ENCODE peak calls at places on chromosomes 12 and 14, in seven cellular contexts. U is lower leg skin; W is putamen; A is renal cortical epithelial cell; G is T-helper 2 cell treated with Interferon-gamma antibody and Interleukin-4, amounts not matched to agents 5 μg/mL and 100 μg/mL, for 36 hours; R is mucosa of descending colon; L is glutamatergic neuron. D is an unnamed sample.

GRCh38 chr12:63821781-63822251 is 22.7 kb upstream of the SRGAP1 start:
- DNase-seq in U (no peak), W (peak), A (no peak), G (no peak), R (no peak), L (peak), D (no peak)

GRCh38 chr12:54215990-54216579 is 27.3 kb upstream of the SMUG1 start:
- DNase-seq in U (no peak), W (no peak), A (no peak), G (peak), R (peak), L (no peak), D (no peak)

GRCh38 chr14:95683793-95684192 is 2.4 kb upstream of the TCL1B start:
- DNase-seq in U (no peak), W (no peak), A (no peak), G (no peak), R (peak), L (no peak), D (no peak)

GRCh38 chr14:49861581-49861922 is 9.0 kb upstream of the NEMF start:
- DNase-seq in U (peak), W (peak), A (peak), G (peak), R (peak), L (peak), D (no peak)

GRCh38 chr12:84561362-84561761 is 351.2 kb downstream of the SLC6A15 start:
- DNase-seq in U (no peak), W (no peak), A (no peak), G (no peak), R (no peak), L (no peak), D (no peak)

GRCh38 chr14:54471641-54472040 is 17.1 kb downstream of the GMFB start:
- DNase-seq in U (no peak), W (no peak), A (no peak), G (no peak), R (no peak), L (no peak), D (no peak)

GRCh38 chr12:106417926-106418910 is 60.7 kb downstream of the POLR3B start:
- DNase-seq in U (no peak), W (no peak), A (peak), G (no peak), R (no peak), L (no peak), D (no peak)

GRCh38 chr12:92064420-92064819 is 81.2 kb downstream of the BTG1 start:
- DNase-seq in U (no peak), W (no peak), A (peak), G (no peak), R (no peak), L (no peak), D (no peak)

GRCh38 chr12:29238822-29239291 is 89.8 kb downstream of the FAR2 start:
- DNase-seq in U (no peak), W (no peak), A (peak), G (no peak), R (no peak), L (no peak), D (no peak)

GRCh38 chr14:20429801-20430669 is 5.9 kb downstream of the KLHL33 start:
- DNase-seq in U (no peak), W (no peak), A (no peak), G (no peak), R (peak), L (no peak), D (no peak)